ENCODE peak calls at places on chromosome 17, in seven cellular contexts. T, D, C, G, F, E and I are unnamed samples. For H3K4me1 and H3K9me3, the result is how much of the 10 kb centered on the place peaks cover.

GRCh38 chr17:36534117-36534880 is at the start of gene MYO19:
- DNase-seq in T (peak), D (peak), C (peak), G (peak), F (peak), E (peak), I (no peak)

GRCh38 chr17:19724501-19725420 is 8.4 kb upstream of the SLC47A2 start:
- DNase-seq in T (peak), D (peak), C (no peak), G (peak), F (peak), E (peak), I (peak)

GRCh38 chr17:68238488-68238887 is 9.4 kb upstream of the AMZ2 start:
- DNase-seq in T (no peak), D (no peak), C (no peak), G (no peak), F (no peak), E (no peak), I (no peak)

GRCh38 chr17:48760411-48760810 is 31.9 kb upstream of the HOXB13 start:
- DNase-seq in T (no peak), D (no peak), C (no peak), G (no peak), F (no peak), E (no peak), I (no peak)

GRCh38 chr17:72560303-72561247 is 439.8 kb downstream of the SOX9 start:
- DNase-seq in T (no peak), D (no peak), C (peak), G (no peak), F (no peak), E (no peak), I (no peak)

GRCh38 chr17:79936661-79937434 is 97.6 kb upstream of the CBX4 start:
- DNase-seq in T (no peak), D (peak), C (no peak), G (no peak), F (peak), E (no peak), I (no peak)

GRCh38 chr17:42843358-42843934 is 934 bp upstream of the AOC2 start:
- DNase-seq in T (no peak), D (no peak), C (peak), G (no peak), F (no peak), E (no peak), I (no peak)

GRCh38 chr17:9021158-9021984 is at the start of gene NTN1:
- DNase-seq in T (peak), D (peak), C (no peak), G (peak), F (no peak), E (peak), I (peak)

GRCh38 chr17:81852237-81852636 is 8.1 kb downstream of the P4HB start:
- DNase-seq in T (no peak), D (no peak), C (no peak), G (no peak), F (no peak), E (no peak), I (no peak)

GRCh38 chr17:153851-154250 is 16.5 kb downstream of the SCGB1C2 start:
- DNase-seq in T (no peak), D (no peak), C (no peak), G (no peak), F (no peak), E (no peak), I (no peak)

GRCh38 chr17:64984776-64985521 is 65.7 kb upstream of the LRRC37A3 start:
- DNase-seq in T (peak), D (no peak), C (peak), G (no peak), F (peak), E (no peak), I (peak)

GRCh38 chr17:19542247-19542646 is 8.6 kb downstream of the SLC47A1 start:
- DNase-seq in T (no peak), D (no peak), C (no peak), G (no peak), F (no peak), E (no peak), I (no peak)

GRCh38 chr17:68954146-68954971 is 833 bp downstream of the ABCA8 start:
- DNase-seq in T (no peak), D (no peak), C (no peak), G (no peak), F (no peak), E (no peak), I (no peak)

GRCh38 chr17:71522383-71522782 is 598.4 kb upstream of the SOX9 start:
- DNase-seq in T (no peak), D (no peak), C (no peak), G (no peak), F (no peak), E (no peak), I (no peak)

GRCh38 chr17:82020874-82021727 is 1.6 kb downstream of the CENPX start:
- DNase-seq in T (peak), D (peak), C (peak), G (peak), F (peak), E (peak), I (peak)

GRCh38 chr17:44926841-44927525 is 11.7 kb upstream of the GFAP start:
- DNase-seq in T (no peak), D (no peak), C (no peak), G (peak), F (no peak), E (no peak), I (no peak)

GRCh38 chr17:80236911-80237310 is 16.7 kb downstream of the SLC26A11 start:
- DNase-seq in T (no peak), D (peak), C (no peak), G (no peak), F (no peak), E (no peak), I (no peak)

GRCh38 chr17:34581446-34582184 is 2.2 kb downstream of the TMEM132E start:
- DNase-seq in T (no peak), D (no peak), C (no peak), G (no peak), F (no peak), E (no peak), I (no peak)

GRCh38 chr17:78875738-78876597 is 27.0 kb downstream of the CEP295NL start:
- DNase-seq in T (no peak), D (no peak), C (no peak), G (no peak), F (no peak), E (peak), I (no peak)

GRCh38 chr17:11705111-11705510 is 106.8 kb downstream of the DNAH9 start:
- DNase-seq in T (no peak), D (no peak), C (no peak), G (no peak), F (no peak), E (no peak), I (no peak)

GRCh38 chr17:48261297-48261880 is 153.8 kb downstream of the SNX11 start:
- DNase-seq in T (no peak), D (no peak), C (peak), G (no peak), F (no peak), E (peak), I (no peak)

GRCh38 chr17:82583720-82584234 is 64.2 kb downstream of the FOXK2 start:
- DNase-seq in T (no peak), D (no peak), C (no peak), G (no peak), F (no peak), E (no peak), I (no peak)

GRCh38 chr17:65389426-65389825 is 172.0 kb downstream of the AXIN2 start:
- DNase-seq in T (no peak), D (no peak), C (no peak), G (no peak), F (no peak), E (no peak), I (no peak)

GRCh38 chr17:48003686-48004120 is 32.8 kb downstream of the CDK5RAP3 start:
- DNase-seq in T (no peak), D (no peak), C (no peak), G (no peak), F (no peak), E (no peak), I (no peak)

GRCh38 chr17:43800736-43801135 is 20.5 kb downstream of the CFAP97D1 start:
- DNase-seq in T (no peak), D (no peak), C (no peak), G (no peak), F (no peak), E (no peak), I (no peak)

GRCh38 chr17:40317345-40317873 is 8.4 kb downstream of the RARA start:
- DNase-seq in T (peak), D (peak), C (peak), G (peak), F (peak), E (peak), I (peak)

GRCh38 chr17:80526116-80526910 is 18.3 kb upstream of the RPTOR start:
- DNase-seq in T (no peak), D (no peak), C (no peak), G (no peak), F (no peak), E (no peak), I (no peak)

GRCh38 chr17:38428150-38428642 is at the start of gene ARHGAP23:
- DNase-seq in T (peak), D (peak), C (peak), G (peak), F (peak), E (peak), I (peak)

GRCh38 chr17:83061586-83061985 is 17.8 kb upstream of the METRNL start:
- DNase-seq in T (no peak), D (no peak), C (no peak), G (no peak), F (no peak), E (no peak), I (no peak)

GRCh38 chr17:64491034-64491860 is 5.6 kb downstream of the POLG2 start:
- DNase-seq in T (no peak), D (no peak), C (peak), G (no peak), F (no peak), E (no peak), I (peak)

GRCh38 chr17:46141645-46142044 is 51.6 kb downstream of the KANSL1 start:
- DNase-seq in T (no peak), D (no peak), C (no peak), G (no peak), F (no peak), E (no peak), I (no peak)
- H3K4me1 ChIP-seq in T (under half), D (half or more), C (half or more), G (half or more), F (under half), E (half or more), I (half or more)

GRCh38 chr17:52751051-52751450 is 592.5 kb upstream of the CA10 start:
- DNase-seq in T (no peak), D (no peak), C (no peak), G (no peak), F (no peak), E (no peak), I (no peak)
- H3K9me3 ChIP-seq in T (under half), D (under half), C (under half), G (under half), F (under half), E (under half), I (under half)

GRCh38 chr17:6782244-6782643 is 6.2 kb downstream of the FBXO39 start:
- DNase-seq in T (no peak), D (no peak), C (no peak), G (no peak), F (no peak), E (no peak), I (no peak)

GRCh38 chr17:6786618-6787017 is 10.6 kb downstream of the FBXO39 start:
- DNase-seq in T (no peak), D (no peak), C (peak), G (no peak), F (no peak), E (no peak), I (no peak)

GRCh38 chr17:6789146-6789545 is 13.1 kb downstream of the FBXO39 start:
- DNase-seq in T (no peak), D (no peak), C (no peak), G (no peak), F (no peak), E (no peak), I (no peak)

DNA sequence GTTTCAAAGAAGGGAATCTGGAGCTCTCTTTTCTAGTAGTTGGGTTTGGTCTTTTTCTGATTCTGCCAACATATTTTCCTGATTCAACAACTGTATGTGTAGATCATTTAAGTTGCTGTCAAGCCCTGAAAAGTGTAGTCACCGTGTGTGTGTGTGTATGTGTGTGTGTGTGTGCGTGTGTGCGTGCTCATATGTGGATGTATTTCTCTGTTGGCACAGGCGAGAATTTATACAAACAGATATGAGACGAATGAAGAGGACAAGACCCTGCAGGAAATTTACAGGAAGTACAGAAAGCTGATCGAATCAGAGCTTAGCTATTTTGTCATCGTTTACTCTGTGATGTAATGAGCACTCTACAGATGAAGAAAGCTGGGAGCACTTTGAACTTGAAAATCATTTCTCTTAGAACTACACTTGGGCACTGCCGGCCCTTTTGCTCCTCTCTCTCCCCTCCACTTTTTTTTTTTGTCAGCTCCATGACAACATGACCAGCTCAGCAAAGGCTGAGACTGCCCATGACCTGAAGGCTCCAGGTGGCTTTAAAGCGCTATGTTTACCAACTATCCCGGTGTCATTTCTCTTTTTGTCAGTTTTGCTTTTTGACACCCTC is 11.2 kb downstream of the FBXO39 start:
- DNase-seq in T (no peak), D (no peak), C (no peak), G (no peak), F (no peak), E (no peak), I (no peak)
- H3K4me3 ChIP-seq in T (no peak), D (no peak), C (no peak), G (no peak), F (no peak), E (no peak), I (no peak)

GRCh38 chr17:28174352-28175046 is 132.0 kb downstream of the NLK start:
- DNase-seq in T (no peak), D (no peak), C (no peak), G (no peak), F (no peak), E (no peak), I (peak)

GRCh38 chr17:28173801-28174200 is 131.3 kb downstream of the NLK start:
- DNase-seq in T (no peak), D (no peak), C (no peak), G (no peak), F (no peak), E (no peak), I (no peak)

GRCh38 chr17:28170771-28171170 is 128.3 kb downstream of the NLK start:
- DNase-seq in T (no peak), D (no peak), C (no peak), G (no peak), F (no peak), E (no peak), I (no peak)

GRCh38 chr17:28169621-28170349 is 127.3 kb downstream of the NLK start:
- DNase-seq in T (no peak), D (no peak), C (no peak), G (no peak), F (no peak), E (no peak), I (no peak)

GRCh38 chr17:28173071-28173561 is 130.6 kb downstream of the NLK start:
- DNase-seq in T (no peak), D (no peak), C (no peak), G (no peak), F (no peak), E (no peak), I (no peak)
- H3K4me1 ChIP-seq in T (under half), D (under half), C (under half), G (under half), F (under half), E (under half), I (under half)

DNA sequence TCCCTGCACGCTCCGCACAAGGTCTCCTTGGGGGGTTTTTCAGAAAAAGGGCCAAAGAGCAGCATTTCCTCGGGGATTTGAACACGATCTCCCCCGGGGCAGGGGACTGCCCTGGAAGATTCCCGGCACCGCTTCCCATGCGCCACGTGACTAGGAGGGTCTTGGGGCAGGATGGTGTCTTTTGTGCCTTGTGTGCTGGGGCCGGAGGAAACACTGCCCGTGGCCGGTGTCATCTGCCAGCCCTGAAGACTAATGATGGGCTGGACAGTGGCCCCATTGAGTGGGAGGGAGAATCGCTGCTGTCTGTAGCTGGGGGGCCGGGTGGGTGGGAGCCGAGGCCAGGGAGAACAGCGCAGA is 315.1 kb downstream of the SEC14L1 start:
- DNase-seq in T (no peak), D (no peak), C (no peak), G (no peak), F (no peak), E (peak), I (no peak)
- H3K9me3 ChIP-seq in T (under half), D (under half), C (under half), G (under half), F (under half), E (under half), I (under half)

GRCh38 chr17:29911641-29912177 is 18.3 kb downstream of the SSH2 start:
- DNase-seq in T (no peak), D (no peak), C (no peak), G (no peak), F (no peak), E (no peak), I (no peak)
- H3K4me3 ChIP-seq in T (no peak), D (no peak), C (no peak), G (no peak), F (no peak), E (no peak), I (no peak)

GRCh38 chr17:32495347-32496253 is 8.8 kb downstream of the CDK5R1 start:
- DNase-seq in T (peak), D (peak), C (no peak), G (no peak), F (no peak), E (peak), I (no peak)
- H3K4me1 ChIP-seq in T (under half), D (under half), C (under half), G (under half), F (under half), E (under half), I (under half)